ENCODE peak calls at places on chromosomes 5 and 9, in nine cellular contexts. One of them, this sample, is unnamed. For H3K36me3, the result is how much of the 10 kb centered on the place peaks cover.

GRCh38 chr5:534006-534742 is 9.9 kb upstream of the SLC9A3 start:
- DNase-seq in Caco-2: no peak
- DNase-seq in OCI-LY7: no peak
- DNase-seq in brain microvascular endothelial cell: no peak
- DNase-seq in tibial artery: no peak
- DNase-seq in ovary: peak
- DNase-seq in endodermal cell: no peak
- DNase-seq in RWPE2: peak
- DNase-seq in left ventricle myocardium inferior: no peak
- DNase-seq in this sample: no peak

GRCh38 chr5:92713361-92713875 is 867.6 kb downstream of the NR2F1-AS1 start:
- DNase-seq in Caco-2: no peak
- DNase-seq in tibial artery: no peak
- DNase-seq in endodermal cell: no peak
- DNase-seq in OCI-LY7: no peak
- DNase-seq in RWPE2: no peak
- DNase-seq in ovary: no peak
- DNase-seq in brain microvascular endothelial cell: no peak
- DNase-seq in left ventricle myocardium inferior: no peak
- DNase-seq in this sample: no peak

GRCh38 chr9:35760651-35761050 is 6.6 kb upstream of the MSMP start:
- DNase-seq in tibial artery: no peak
- DNase-seq in brain microvascular endothelial cell: peak
- DNase-seq in ovary: no peak
- DNase-seq in left ventricle myocardium inferior: no peak
- DNase-seq in endodermal cell: no peak
- DNase-seq in Caco-2: no peak
- DNase-seq in OCI-LY7: no peak
- DNase-seq in RWPE2: no peak
- DNase-seq in this sample: peak

GRCh38 chr5:96256795-96257470 is 176.1 kb downstream of the PCSK1 start:
- DNase-seq in OCI-LY7: peak
- DNase-seq in endodermal cell: no peak
- DNase-seq in left ventricle myocardium inferior: no peak
- DNase-seq in Caco-2: peak
- DNase-seq in ovary: no peak
- DNase-seq in RWPE2: no peak
- DNase-seq in brain microvascular endothelial cell: peak
- DNase-seq in tibial artery: no peak
- DNase-seq in this sample: peak

GRCh38 chr5:56159521-56159947 is 73.6 kb downstream of the ANKRD55 start:
- DNase-seq in ovary: no peak
- DNase-seq in brain microvascular endothelial cell: no peak
- DNase-seq in OCI-LY7: no peak
- DNase-seq in RWPE2: no peak
- DNase-seq in left ventricle myocardium inferior: no peak
- DNase-seq in endodermal cell: no peak
- DNase-seq in tibial artery: no peak
- DNase-seq in Caco-2: no peak
- DNase-seq in this sample: peak

GRCh38 chr9:128298535-128299482 is 22.7 kb downstream of the SWI5 start:
- DNase-seq in left ventricle myocardium inferior: no peak
- DNase-seq in tibial artery: no peak
- DNase-seq in endodermal cell: no peak
- DNase-seq in ovary: no peak
- DNase-seq in brain microvascular endothelial cell: no peak
- DNase-seq in RWPE2: no peak
- DNase-seq in Caco-2: peak
- DNase-seq in OCI-LY7: no peak
- DNase-seq in this sample: peak

GRCh38 chr5:179549973-179550510 is 312 bp upstream of the RUFY1 start:
- DNase-seq in RWPE2: no peak
- DNase-seq in ovary: no peak
- DNase-seq in endodermal cell: no peak
- DNase-seq in brain microvascular endothelial cell: peak
- DNase-seq in Caco-2: peak
- DNase-seq in left ventricle myocardium inferior: no peak
- DNase-seq in OCI-LY7: peak
- DNase-seq in tibial artery: no peak
- DNase-seq in this sample: peak

GRCh38 chr9:121888438-121888775 is 204.7 kb downstream of the TTLL11 start:
- DNase-seq in brain microvascular endothelial cell: peak
- DNase-seq in RWPE2: no peak
- DNase-seq in endodermal cell: no peak
- DNase-seq in ovary: peak
- DNase-seq in OCI-LY7: no peak
- DNase-seq in left ventricle myocardium inferior: no peak
- DNase-seq in Caco-2: no peak
- DNase-seq in tibial artery: no peak
- DNase-seq in this sample: no peak

GRCh38 chr9:126228111-126228778 is 98.4 kb upstream of the MVB12B start:
- DNase-seq in brain microvascular endothelial cell: no peak
- DNase-seq in OCI-LY7: no peak
- DNase-seq in Caco-2: no peak
- DNase-seq in RWPE2: no peak
- DNase-seq in endodermal cell: peak
- DNase-seq in tibial artery: peak
- DNase-seq in ovary: no peak
- DNase-seq in left ventricle myocardium inferior: no peak
- DNase-seq in this sample: no peak

GRCh38 chr9:134216449-134216951 is 52.1 kb upstream of the RNU6ATAC start:
- DNase-seq in brain microvascular endothelial cell: no peak
- DNase-seq in Caco-2: no peak
- DNase-seq in left ventricle myocardium inferior: peak
- DNase-seq in RWPE2: no peak
- DNase-seq in ovary: peak
- DNase-seq in tibial artery: no peak
- DNase-seq in endodermal cell: no peak
- DNase-seq in OCI-LY7: no peak
- DNase-seq in this sample: no peak

GRCh38 chr9:92292338-92293074 is 991 bp downstream of the IARS1 start:
- DNase-seq in RWPE2: no peak
- DNase-seq in tibial artery: no peak
- DNase-seq in Caco-2: peak
- DNase-seq in endodermal cell: no peak
- DNase-seq in OCI-LY7: peak
- DNase-seq in ovary: no peak
- DNase-seq in brain microvascular endothelial cell: no peak
- DNase-seq in left ventricle myocardium inferior: no peak
- DNase-seq in this sample: peak

GRCh38 chr9:92290785-92291429 is 2.6 kb downstream of the IARS1 start:
- DNase-seq in left ventricle myocardium inferior: no peak
- DNase-seq in ovary: no peak
- DNase-seq in brain microvascular endothelial cell: no peak
- DNase-seq in endodermal cell: no peak
- DNase-seq in RWPE2: no peak
- DNase-seq in Caco-2: no peak
- DNase-seq in OCI-LY7: no peak
- DNase-seq in tibial artery: no peak
- DNase-seq in this sample: no peak

GRCh38 chr9:92293075-92293354 is 482 bp downstream of the IARS1 start:
- DNase-seq in endodermal cell: no peak
- DNase-seq in brain microvascular endothelial cell: no peak
- DNase-seq in tibial artery: no peak
- DNase-seq in Caco-2: no peak
- DNase-seq in left ventricle myocardium inferior: no peak
- DNase-seq in ovary: no peak
- DNase-seq in RWPE2: no peak
- DNase-seq in OCI-LY7: peak
- DNase-seq in this sample: no peak

GRCh38 chr9:92289708-92290390 is 3.6 kb downstream of the IARS1 start:
- DNase-seq in Caco-2: no peak
- DNase-seq in OCI-LY7: no peak
- DNase-seq in endodermal cell: no peak
- DNase-seq in tibial artery: no peak
- DNase-seq in left ventricle myocardium inferior: no peak
- DNase-seq in ovary: no peak
- DNase-seq in RWPE2: no peak
- DNase-seq in brain microvascular endothelial cell: no peak
- DNase-seq in this sample: no peak

DNA sequence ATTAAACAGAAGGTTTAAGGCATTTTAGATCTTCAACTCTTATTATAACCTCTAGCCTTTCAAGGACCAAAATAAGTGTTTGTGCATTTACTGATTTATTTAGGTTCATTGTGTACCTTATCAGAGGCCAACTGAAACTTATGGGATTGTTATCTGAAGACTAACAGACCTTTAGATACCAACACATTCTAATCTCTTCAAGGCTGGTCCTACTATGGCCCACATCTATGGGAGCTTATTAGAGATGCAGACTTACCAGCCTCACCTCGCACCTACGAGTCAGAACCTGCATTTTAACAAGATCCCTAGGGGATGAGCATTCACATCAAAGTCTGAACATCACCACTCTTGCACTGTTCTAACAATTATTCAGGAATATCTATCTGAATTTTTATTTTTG is 1.9 kb downstream of the IARS1 start:
- DNase-seq in brain microvascular endothelial cell: no peak
- DNase-seq in left ventricle myocardium inferior: no peak
- DNase-seq in ovary: no peak
- DNase-seq in endodermal cell: no peak
- DNase-seq in tibial artery: no peak
- DNase-seq in Caco-2: no peak
- DNase-seq in RWPE2: no peak
- DNase-seq in OCI-LY7: no peak
- DNase-seq in this sample: no peak
- H3K4me3 ChIP-seq in brain microvascular endothelial cell: peak
- H3K4me3 ChIP-seq in left ventricle myocardium inferior: no peak
- H3K4me3 ChIP-seq in ovary: no peak
- H3K4me3 ChIP-seq in endodermal cell: peak
- H3K4me3 ChIP-seq in tibial artery: no peak
- H3K4me3 ChIP-seq in Caco-2: no peak
- H3K4me3 ChIP-seq in RWPE2: no peak
- H3K4me3 ChIP-seq in OCI-LY7: peak
- H3K4me3 ChIP-seq in this sample: no peak

GRCh38 chr9:96363175-96363967 is 20.1 kb downstream of the SLC35D2 start:
- DNase-seq in brain microvascular endothelial cell: no peak
- DNase-seq in OCI-LY7: no peak
- DNase-seq in ovary: no peak
- DNase-seq in endodermal cell: no peak
- DNase-seq in Caco-2: no peak
- DNase-seq in tibial artery: no peak
- DNase-seq in left ventricle myocardium inferior: no peak
- DNase-seq in RWPE2: no peak
- DNase-seq in this sample: no peak

GRCh38 chr9:96361668-96362067 is 21.8 kb downstream of the SLC35D2 start:
- DNase-seq in left ventricle myocardium inferior: no peak
- DNase-seq in Caco-2: no peak
- DNase-seq in ovary: no peak
- DNase-seq in tibial artery: no peak
- DNase-seq in RWPE2: no peak
- DNase-seq in OCI-LY7: no peak
- DNase-seq in endodermal cell: no peak
- DNase-seq in brain microvascular endothelial cell: no peak
- DNase-seq in this sample: no peak

DNA sequence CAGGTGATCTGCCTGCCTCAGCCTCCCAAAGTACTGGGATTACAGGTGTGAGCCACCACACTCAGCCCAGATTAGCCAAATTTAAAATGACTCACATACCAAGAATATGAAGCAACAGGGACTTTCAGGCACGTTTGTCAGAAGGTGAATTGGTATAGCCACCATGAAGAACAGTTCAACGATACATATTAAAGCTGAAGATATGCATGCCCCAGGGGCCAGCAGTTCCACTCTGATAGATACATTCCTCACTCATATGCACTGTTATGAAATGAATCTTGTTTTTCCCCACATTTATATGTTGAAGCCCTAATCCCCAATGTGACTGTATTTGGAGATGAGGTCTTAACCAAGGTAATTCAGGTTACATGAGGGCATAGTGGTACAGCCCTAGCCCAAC is 22.5 kb downstream of the SLC35D2 start:
- DNase-seq in Caco-2: no peak
- DNase-seq in tibial artery: no peak
- DNase-seq in brain microvascular endothelial cell: no peak
- DNase-seq in RWPE2: no peak
- DNase-seq in endodermal cell: no peak
- DNase-seq in ovary: no peak
- DNase-seq in left ventricle myocardium inferior: no peak
- DNase-seq in OCI-LY7: no peak
- DNase-seq in this sample: no peak
- H3K36me3 ChIP-seq in Caco-2: under half
- H3K36me3 ChIP-seq in tibial artery: under half
- H3K36me3 ChIP-seq in brain microvascular endothelial cell: under half
- H3K36me3 ChIP-seq in RWPE2: under half
- H3K36me3 ChIP-seq in endodermal cell: under half
- H3K36me3 ChIP-seq in ovary: under half
- H3K36me3 ChIP-seq in left ventricle myocardium inferior: half or more
- H3K36me3 ChIP-seq in OCI-LY7: under half
- H3K36me3 ChIP-seq in this sample: under half

DNA sequence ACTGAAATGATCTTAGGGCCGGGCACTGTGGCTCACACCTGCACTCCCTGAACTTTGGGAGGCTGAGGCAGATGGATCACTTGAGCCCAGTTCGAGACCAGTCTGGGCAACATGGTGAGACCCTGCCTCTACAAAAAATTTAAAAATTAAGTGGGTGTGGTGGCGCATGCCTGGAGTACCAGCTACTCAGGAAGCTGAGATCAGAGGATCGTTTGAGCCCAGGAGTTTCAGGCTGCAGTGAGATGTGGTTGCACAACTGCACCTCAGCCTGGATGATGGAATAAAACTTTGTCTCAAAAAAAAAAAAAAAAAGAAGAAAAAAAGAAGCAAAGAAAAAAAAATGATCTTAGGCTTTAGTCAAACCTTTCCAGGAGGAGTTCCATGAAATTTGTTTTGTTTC is 41.8 kb downstream of the MEF2C start:
- DNase-seq in RWPE2: no peak
- DNase-seq in tibial artery: no peak
- DNase-seq in endodermal cell: no peak
- DNase-seq in ovary: peak
- DNase-seq in Caco-2: no peak
- DNase-seq in left ventricle myocardium inferior: no peak
- DNase-seq in brain microvascular endothelial cell: no peak
- DNase-seq in OCI-LY7: no peak
- DNase-seq in this sample: no peak
- TF ChIP-seq CTCF in RWPE2: no peak
- TF ChIP-seq CTCF in tibial artery: no peak
- TF ChIP-seq CTCF in endodermal cell: no peak
- TF ChIP-seq CTCF in ovary: no peak
- TF ChIP-seq CTCF in Caco-2: no peak
- TF ChIP-seq CTCF in left ventricle myocardium inferior: no peak
- TF ChIP-seq CTCF in brain microvascular endothelial cell: no peak
- TF ChIP-seq CTCF in OCI-LY7: no peak
- TF ChIP-seq CTCF in this sample: no peak

DNA sequence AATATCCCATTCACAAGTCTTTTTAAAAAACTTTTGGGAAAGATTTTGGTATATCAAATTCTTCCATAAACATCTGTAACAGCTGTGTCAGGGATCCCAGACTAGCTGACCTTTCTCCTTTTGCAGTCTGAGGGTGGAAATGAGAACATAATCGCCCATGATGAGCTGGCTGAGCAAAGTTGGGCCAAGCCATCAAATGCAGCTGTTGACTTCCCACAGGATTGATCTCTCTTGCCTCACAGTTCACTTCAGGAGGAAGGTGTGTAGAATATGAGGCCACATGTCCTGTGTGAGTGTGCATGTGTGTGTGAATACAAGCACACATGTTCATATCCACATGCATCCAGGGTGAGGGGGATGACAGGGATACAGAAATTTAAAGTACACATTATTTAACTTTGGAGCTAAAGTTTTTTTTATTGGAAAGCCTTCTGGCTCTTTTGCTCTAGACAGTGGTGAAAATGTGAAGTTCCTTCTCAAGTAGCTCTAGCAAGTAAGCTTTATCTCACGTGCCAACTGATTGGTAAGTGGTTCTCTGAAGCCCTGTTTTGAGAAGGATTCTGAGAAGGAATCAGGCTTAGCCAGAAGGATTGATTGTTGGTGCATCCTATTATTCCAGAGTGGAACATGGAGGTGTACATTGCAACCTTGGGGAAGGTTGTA is 468.8 kb upstream of the DMAC1 start:
- DNase-seq in ovary: no peak
- DNase-seq in RWPE2: no peak
- DNase-seq in OCI-LY7: no peak
- DNase-seq in brain microvascular endothelial cell: no peak
- DNase-seq in tibial artery: no peak
- DNase-seq in Caco-2: no peak
- DNase-seq in left ventricle myocardium inferior: no peak
- DNase-seq in endodermal cell: no peak
- DNase-seq in this sample: no peak
- H3K4me3 ChIP-seq in ovary: no peak
- H3K4me3 ChIP-seq in RWPE2: no peak
- H3K4me3 ChIP-seq in OCI-LY7: no peak
- H3K4me3 ChIP-seq in brain microvascular endothelial cell: no peak
- H3K4me3 ChIP-seq in tibial artery: no peak
- H3K4me3 ChIP-seq in Caco-2: no peak
- H3K4me3 ChIP-seq in left ventricle myocardium inferior: no peak
- H3K4me3 ChIP-seq in endodermal cell: no peak
- H3K4me3 ChIP-seq in this sample: no peak